ENCODE peak calls at places on chromosomes 7 and 10, in six cellular contexts. U, V, P, A, B and G are unnamed samples.

GRCh38 chr7:26508917-26509316 is 217.3 kb downstream of the SNX10 start:
- DNase-seq in U (no peak), V (peak), P (no peak), A (no peak), B (no peak), G (no peak)

GRCh38 chr10:6275022-6275997 is 72.6 kb downstream of the PFKFB3 start:
- DNase-seq in U (peak), V (peak), P (peak), A (peak), B (peak), G (peak)

GRCh38 chr10:50398383-50398782 is 147.1 kb upstream of the ASAH2 start:
- DNase-seq in U (peak), V (no peak), P (no peak), A (no peak), B (no peak), G (peak)

GRCh38 chr10:65811931-65812525 is 1113.8 kb upstream of the LRRTM3 start:
- DNase-seq in U (no peak), V (no peak), P (no peak), A (no peak), B (no peak), G (no peak)

GRCh38 chr7:136057509-136057908 is 80.3 kb upstream of the MTPN start:
- DNase-seq in U (no peak), V (no peak), P (no peak), A (no peak), B (no peak), G (no peak)

GRCh38 chr7:110090113-110090820 is 1000.7 kb upstream of the LRRN3 start:
- DNase-seq in U (peak), V (no peak), P (no peak), A (peak), B (no peak), G (no peak)

GRCh38 chr7:21030237-21030636 is 243.6 kb upstream of the SP8 start:
- DNase-seq in U (no peak), V (peak), P (no peak), A (no peak), B (no peak), G (no peak)

GRCh38 chr7:150565239-150565638 is 2.0 kb upstream of the GIMAP4 start:
- DNase-seq in U (no peak), V (no peak), P (no peak), A (no peak), B (no peak), G (no peak)

GRCh38 chr7:8881916-8882315 is 448.5 kb downstream of the NXPH1 start:
- DNase-seq in U (no peak), V (no peak), P (peak), A (no peak), B (no peak), G (no peak)

GRCh38 chr10:1413256-1413655 is 324.1 kb downstream of the ADARB2 start:
- DNase-seq in U (no peak), V (no peak), P (no peak), A (no peak), B (no peak), G (no peak)

GRCh38 chr10:72353028-72353962 is 1.4 kb downstream of the DNAJB12 start:
- DNase-seq in U (peak), V (no peak), P (no peak), A (peak), B (no peak), G (no peak)

GRCh38 chr10:99232357-99232999 is 3.2 kb downstream of the HPSE2 start:
- DNase-seq in U (no peak), V (peak), P (peak), A (peak), B (peak), G (no peak)

GRCh38 chr7:123191132-123191531 is 8.6 kb downstream of the SLC13A1 start:
- DNase-seq in U (no peak), V (no peak), P (no peak), A (no peak), B (no peak), G (no peak)

GRCh38 chr10:12350925-12351324 is 1.6 kb downstream of the CAMK1D start:
- DNase-seq in U (no peak), V (no peak), P (no peak), A (no peak), B (no peak), G (no peak)

GRCh38 chr10:22252286-22252800 is 34.5 kb upstream of the EBLN1 start:
- DNase-seq in U (no peak), V (peak), P (no peak), A (peak), B (no peak), G (no peak)

GRCh38 chr7:47232751-47233412 is 349.0 kb downstream of the TNS3 start:
- DNase-seq in U (no peak), V (no peak), P (no peak), A (peak), B (no peak), G (peak)

GRCh38 chr7:137443616-137444015 is 100.1 kb upstream of the PTN start:
- DNase-seq in U (peak), V (no peak), P (no peak), A (peak), B (no peak), G (no peak)

GRCh38 chr10:121598261-121599249 is at the start of gene FGFR2:
- DNase-seq in U (no peak), V (peak), P (peak), A (peak), B (peak), G (peak)

GRCh38 chr10:73968101-73968515 is 29.8 kb upstream of the VCL start:
- DNase-seq in U (no peak), V (no peak), P (no peak), A (peak), B (peak), G (no peak)

GRCh38 chr7:2724453-2725177 is 36.6 kb downstream of the AMZ1 start:
- DNase-seq in U (no peak), V (no peak), P (no peak), A (no peak), B (no peak), G (no peak)

GRCh38 chr7:3043544-3044395 is at the start of gene CARD11:
- DNase-seq in U (no peak), V (peak), P (no peak), A (no peak), B (peak), G (no peak)

GRCh38 chr7:128826916-128827247 is 3.3 kb upstream of the FLNC start:
- DNase-seq in U (no peak), V (no peak), P (no peak), A (no peak), B (no peak), G (peak)

GRCh38 chr7:111796671-111797070 is 234.4 kb upstream of the IMMP2L start:
- DNase-seq in U (peak), V (no peak), P (peak), A (peak), B (peak), G (no peak)

GRCh38 chr7:50461695-50462094 is 11.5 kb upstream of the FIGNL1 start:
- DNase-seq in U (no peak), V (no peak), P (no peak), A (no peak), B (no peak), G (no peak)

GRCh38 chr10:77872947-77873557 is 53.5 kb downstream of the DLG5 start:
- DNase-seq in U (no peak), V (no peak), P (no peak), A (no peak), B (no peak), G (no peak)

GRCh38 chr7:1383398-1384112 is 75.7 kb downstream of the MICALL2 start:
- DNase-seq in U (no peak), V (no peak), P (no peak), A (no peak), B (no peak), G (no peak)

GRCh38 chr7:1385809-1386622 is 73.3 kb downstream of the MICALL2 start:
- DNase-seq in U (no peak), V (no peak), P (no peak), A (no peak), B (no peak), G (no peak)

GRCh38 chr7:1384113-1384415 is 75.2 kb downstream of the MICALL2 start:
- DNase-seq in U (no peak), V (no peak), P (no peak), A (no peak), B (no peak), G (no peak)

GRCh38 chr7:1386623-1387220 is 72.5 kb downstream of the MICALL2 start:
- DNase-seq in U (no peak), V (no peak), P (no peak), A (no peak), B (no peak), G (no peak)

GRCh38 chr7:1385086-1385808 is 74.0 kb downstream of the MICALL2 start:
- DNase-seq in U (no peak), V (no peak), P (no peak), A (no peak), B (no peak), G (no peak)
- H3K14ac ChIP-seq in U (no peak), V (no peak), P (peak), A (no peak), B (no peak), G (no peak)

GRCh38 chr10:132684164-132684891 is 101.6 kb downstream of the NKX6-2 start:
- DNase-seq in U (peak), V (peak), P (no peak), A (peak), B (no peak), G (no peak)
- H3K18ac ChIP-seq in U (peak), V (no peak), P (peak), A (no peak), B (no peak), G (no peak)

GRCh38 chr7:102000123-102000522 is 182.7 kb downstream of the CUX1 start:
- DNase-seq in U (no peak), V (no peak), P (no peak), A (no peak), B (no peak), G (no peak)

GRCh38 chr7:101996876-101997275 is 179.4 kb downstream of the CUX1 start:
- DNase-seq in U (no peak), V (no peak), P (no peak), A (no peak), B (no peak), G (no peak)

GRCh38 chr7:101998904-101999236 is 181.4 kb downstream of the CUX1 start:
- DNase-seq in U (no peak), V (peak), P (no peak), A (no peak), B (no peak), G (peak)

GRCh38 chr7:101998029-101998903 is 180.8 kb downstream of the CUX1 start:
- DNase-seq in U (no peak), V (no peak), P (no peak), A (no peak), B (no peak), G (no peak)

GRCh38 chr7:101999420-101999819 is 182.0 kb downstream of the CUX1 start:
- DNase-seq in U (no peak), V (no peak), P (no peak), A (no peak), B (no peak), G (no peak)
- H3K14ac ChIP-seq in U (no peak), V (no peak), P (no peak), A (no peak), B (no peak), G (no peak)

GRCh38 chr7:100169147-100169850 is 882 bp upstream of the GAL3ST4 start:
- DNase-seq in U (no peak), V (no peak), P (no peak), A (no peak), B (no peak), G (no peak)

GRCh38 chr7:100166966-100167911 is 1.2 kb downstream of the GAL3ST4 start:
- DNase-seq in U (no peak), V (no peak), P (no peak), A (no peak), B (no peak), G (no peak)

GRCh38 chr7:100163871-100164270 is 4.5 kb downstream of the GAL3ST4 start:
- DNase-seq in U (no peak), V (no peak), P (no peak), A (no peak), B (no peak), G (peak)

GRCh38 chr7:100167912-100168323 is 499 bp downstream of the GAL3ST4 start:
- DNase-seq in U (no peak), V (peak), P (no peak), A (peak), B (no peak), G (no peak)

DNA sequence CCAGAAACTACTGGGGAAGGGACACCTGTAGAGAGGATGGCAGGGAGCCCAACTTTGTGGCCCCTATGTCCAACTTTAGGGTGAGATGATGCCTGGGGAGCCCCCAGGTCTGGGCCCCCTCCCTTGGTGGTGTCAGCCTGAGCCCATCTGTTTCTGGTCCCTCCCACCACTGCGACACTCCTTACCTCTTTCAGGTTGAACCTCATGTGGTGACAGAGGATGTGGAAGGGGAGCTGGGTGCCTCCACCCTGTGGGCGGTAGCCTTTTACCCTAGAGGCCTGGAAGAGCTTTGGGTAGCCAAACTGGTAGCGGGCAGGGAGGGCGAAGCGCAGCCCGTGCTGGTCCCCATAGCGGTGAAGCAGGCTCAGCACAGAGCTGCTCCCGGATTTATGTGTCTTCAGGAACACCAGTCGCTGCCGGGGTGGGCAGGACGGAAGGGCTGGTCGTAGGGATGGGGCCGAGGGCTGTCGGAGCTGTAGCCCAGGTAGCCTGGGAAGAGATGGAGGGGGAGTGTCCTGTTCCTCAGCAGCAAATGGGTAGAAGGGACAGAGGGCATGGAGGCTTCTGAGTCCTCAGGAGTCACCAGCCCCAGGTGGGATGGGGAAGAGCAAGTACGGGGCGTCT is 2.0 kb downstream of the GAL3ST4 start:
- DNase-seq in U (no peak), V (no peak), P (no peak), A (no peak), B (no peak), G (no peak)
- H3K18ac ChIP-seq in U (no peak), V (no peak), P (peak), A (no peak), B (peak), G (no peak)

DNA sequence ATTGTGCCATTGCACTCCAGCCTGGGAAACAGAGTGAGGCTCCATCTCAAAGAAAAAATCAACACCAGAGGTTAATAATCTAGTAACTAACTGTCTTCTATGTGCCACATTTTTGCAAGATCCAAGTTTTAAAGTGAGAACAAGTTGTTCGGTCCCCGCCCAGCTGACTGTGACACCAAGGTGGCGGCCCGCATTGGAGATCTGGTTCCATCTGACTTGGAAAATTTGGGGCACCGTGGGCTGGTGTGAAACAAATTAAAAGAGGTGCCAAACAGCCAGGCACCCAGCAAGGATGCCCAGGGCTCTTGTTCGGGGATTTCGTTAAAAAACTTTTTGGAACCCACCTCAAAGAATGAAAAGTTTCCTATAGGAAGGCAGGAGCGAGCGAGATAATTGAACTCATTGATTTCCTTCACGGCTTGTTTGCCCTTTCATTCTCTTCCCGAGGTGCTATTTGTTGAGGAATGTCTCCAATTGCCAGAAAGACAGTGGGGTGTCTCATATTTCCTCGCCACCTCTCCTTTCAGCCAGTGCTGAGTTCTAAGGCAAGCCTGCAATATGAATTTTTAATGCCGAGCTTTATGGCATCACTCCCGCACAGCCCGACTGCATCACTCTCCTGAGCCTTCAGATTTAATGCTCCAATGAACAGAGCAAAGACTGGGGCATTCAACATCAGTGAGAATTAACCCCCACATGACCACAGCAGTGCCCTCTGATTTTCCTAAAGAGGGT is 156.9 kb upstream of the SH2B2 start:
- DNase-seq in U (no peak), V (no peak), P (no peak), A (no peak), B (no peak), G (no peak)
- H3K14ac ChIP-seq in U (no peak), V (no peak), P (no peak), A (no peak), B (no peak), G (no peak)

DNA sequence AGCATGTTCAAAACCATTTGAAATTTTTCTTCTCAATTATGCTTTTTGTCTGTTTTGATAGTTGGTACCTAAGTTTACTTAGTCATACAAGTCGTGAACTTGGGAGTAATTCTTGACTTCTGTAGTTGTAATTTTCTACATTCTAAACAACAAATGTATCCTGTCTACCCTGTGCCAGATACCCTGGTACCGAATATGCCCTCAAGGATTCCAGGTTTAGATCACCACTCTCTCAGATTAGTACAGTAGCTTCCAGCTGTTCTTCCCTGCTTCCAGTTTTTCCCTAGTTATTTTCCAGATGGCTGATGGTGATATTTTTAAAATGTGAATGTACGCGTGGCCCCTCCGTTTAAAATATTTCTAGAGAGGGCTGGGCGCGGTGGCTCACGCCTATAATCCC is 6.5 kb downstream of the STAM start:
- DNase-seq in U (no peak), V (no peak), P (no peak), A (no peak), B (no peak), G (no peak)
- H3K18ac ChIP-seq in U (no peak), V (peak), P (no peak), A (no peak), B (no peak), G (no peak)

DNA sequence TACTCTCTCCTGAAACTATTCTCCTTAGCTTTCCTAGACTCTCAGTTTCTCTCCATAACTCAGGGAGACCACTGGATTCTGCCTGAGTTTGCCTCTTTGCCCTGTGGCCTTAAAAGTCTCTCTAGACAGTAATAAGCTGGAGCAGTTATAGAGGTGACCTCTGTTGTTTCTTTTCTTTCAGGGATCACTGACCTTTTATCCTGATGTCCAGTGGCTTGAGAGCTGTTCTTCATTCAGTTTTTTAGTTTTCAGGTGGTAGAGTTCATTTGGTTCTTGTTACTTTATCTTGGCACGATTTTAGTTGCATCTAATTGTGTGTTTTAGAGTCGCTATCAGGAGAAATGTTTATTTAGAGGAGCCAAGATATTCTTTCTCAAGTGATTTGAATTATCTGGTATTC is 37.7 kb downstream of the TAX1BP1 start:
- DNase-seq in U (no peak), V (no peak), P (no peak), A (no peak), B (no peak), G (no peak)
- H3K14ac ChIP-seq in U (no peak), V (no peak), P (no peak), A (no peak), B (no peak), G (no peak)

GRCh38 chr7:92834661-92835139 is 1.7 kb downstream of the CDK6 start:
- DNase-seq in U (no peak), V (peak), P (peak), A (peak), B (peak), G (no peak)
- H3K18ac ChIP-seq in U (peak), V (no peak), P (peak), A (peak), B (peak), G (peak)